ENCODE peak calls at places on chromosomes 1 and 21, in nine cellular contexts. One of them, this sample, is unnamed.

GRCh38 chr1:177137814-177138213 is 26.7 kb downstream of the ASTN1 start:
- DNase-seq in CD8-positive, alpha-beta T cell: no peak
- DNase-seq in fibroblast of lung: no peak
- DNase-seq in OCI-LY7: no peak
- DNase-seq in astrocyte: no peak
- DNase-seq in cardiac fibroblast: no peak
- DNase-seq in prostate gland: no peak
- DNase-seq in A549: no peak
- DNase-seq in sigmoid colon: no peak
- DNase-seq in this sample: no peak

GRCh38 chr1:162696286-162696862 is 64.1 kb downstream of the DDR2 start:
- DNase-seq in CD8-positive, alpha-beta T cell: no peak
- DNase-seq in fibroblast of lung: peak; percentile 90
- DNase-seq in OCI-LY7: no peak
- DNase-seq in astrocyte: peak; percentile 87
- DNase-seq in cardiac fibroblast: peak; percentile 98
- DNase-seq in prostate gland: peak; percentile 89
- DNase-seq in A549: peak; percentile 54
- DNase-seq in sigmoid colon: peak; percentile 95
- DNase-seq in this sample: peak; percentile 95

GRCh38 chr1:237411621-237412020 is 369.6 kb downstream of the RYR2 start:
- DNase-seq in CD8-positive, alpha-beta T cell: no peak
- DNase-seq in fibroblast of lung: no peak
- DNase-seq in OCI-LY7: no peak
- DNase-seq in astrocyte: no peak
- DNase-seq in cardiac fibroblast: no peak
- DNase-seq in prostate gland: no peak
- DNase-seq in A549: no peak
- DNase-seq in sigmoid colon: no peak
- DNase-seq in this sample: no peak

GRCh38 chr1:154325583-154326545 is 539 bp downstream of the ATP8B2 start:
- DNase-seq in CD8-positive, alpha-beta T cell: no peak
- DNase-seq in fibroblast of lung: peak; percentile 88
- DNase-seq in OCI-LY7: peak; percentile 33
- DNase-seq in astrocyte: peak; percentile 79
- DNase-seq in cardiac fibroblast: peak; percentile 92
- DNase-seq in prostate gland: peak; percentile 46
- DNase-seq in A549: peak; percentile 88
- DNase-seq in sigmoid colon: peak; percentile 86
- DNase-seq in this sample: peak; percentile 86

GRCh38 chr1:151661728-151662127 is 49.9 kb downstream of the SNX27 start:
- DNase-seq in CD8-positive, alpha-beta T cell: no peak
- DNase-seq in fibroblast of lung: no peak
- DNase-seq in OCI-LY7: no peak
- DNase-seq in astrocyte: no peak
- DNase-seq in cardiac fibroblast: no peak
- DNase-seq in prostate gland: no peak
- DNase-seq in A549: no peak
- DNase-seq in sigmoid colon: no peak
- DNase-seq in this sample: no peak

GRCh38 chr1:1092149-1092855 is 18.2 kb upstream of the RNF223 start:
- DNase-seq in CD8-positive, alpha-beta T cell: no peak
- DNase-seq in fibroblast of lung: no peak
- DNase-seq in OCI-LY7: no peak
- DNase-seq in astrocyte: no peak
- DNase-seq in cardiac fibroblast: no peak
- DNase-seq in prostate gland: no peak
- DNase-seq in A549: no peak
- DNase-seq in sigmoid colon: no peak
- DNase-seq in this sample: no peak

GRCh38 chr1:82464362-82464931 is 663.7 kb downstream of the ADGRL2 start:
- DNase-seq in CD8-positive, alpha-beta T cell: no peak
- DNase-seq in fibroblast of lung: peak; percentile 62
- DNase-seq in OCI-LY7: no peak
- DNase-seq in astrocyte: peak; percentile 53
- DNase-seq in cardiac fibroblast: peak; percentile 25
- DNase-seq in prostate gland: no peak
- DNase-seq in A549: no peak
- DNase-seq in sigmoid colon: no peak
- DNase-seq in this sample: peak; percentile 69

GRCh38 chr1:201896951-201897391 is 8.3 kb downstream of the SHISA4 start:
- DNase-seq in CD8-positive, alpha-beta T cell: no peak
- DNase-seq in fibroblast of lung: peak; percentile 77
- DNase-seq in OCI-LY7: no peak
- DNase-seq in astrocyte: peak; percentile 60
- DNase-seq in cardiac fibroblast: peak; percentile 22
- DNase-seq in prostate gland: no peak
- DNase-seq in A549: peak; percentile 48
- DNase-seq in sigmoid colon: peak; percentile 93
- DNase-seq in this sample: no peak

GRCh38 chr1:172005856-172006255 is 164.6 kb downstream of the DNM3 start:
- DNase-seq in CD8-positive, alpha-beta T cell: no peak
- DNase-seq in fibroblast of lung: peak; percentile 91
- DNase-seq in OCI-LY7: no peak
- DNase-seq in astrocyte: peak; percentile 91
- DNase-seq in cardiac fibroblast: peak; percentile 5
- DNase-seq in prostate gland: no peak
- DNase-seq in A549: peak; percentile 15
- DNase-seq in sigmoid colon: no peak
- DNase-seq in this sample: peak; percentile 50

GRCh38 chr1:192973988-192974387 is 85.2 kb downstream of the UCHL5 start:
- DNase-seq in CD8-positive, alpha-beta T cell: no peak
- DNase-seq in fibroblast of lung: no peak
- DNase-seq in OCI-LY7: no peak
- DNase-seq in astrocyte: no peak
- DNase-seq in cardiac fibroblast: no peak
- DNase-seq in prostate gland: no peak
- DNase-seq in A549: no peak
- DNase-seq in sigmoid colon: no peak
- DNase-seq in this sample: no peak

GRCh38 chr1:197441990-197442389 is 173.9 kb downstream of the CRB1 start:
- DNase-seq in CD8-positive, alpha-beta T cell: no peak
- DNase-seq in fibroblast of lung: peak; percentile 96
- DNase-seq in OCI-LY7: no peak
- DNase-seq in astrocyte: peak; percentile 97
- DNase-seq in cardiac fibroblast: peak; percentile 99
- DNase-seq in prostate gland: no peak
- DNase-seq in A549: peak; percentile 27
- DNase-seq in sigmoid colon: no peak
- DNase-seq in this sample: peak; percentile 55

GRCh38 chr1:164719676-164720075 is 160.7 kb downstream of the PBX1 start:
- DNase-seq in CD8-positive, alpha-beta T cell: no peak
- DNase-seq in fibroblast of lung: no peak
- DNase-seq in OCI-LY7: no peak
- DNase-seq in astrocyte: no peak
- DNase-seq in cardiac fibroblast: no peak
- DNase-seq in prostate gland: peak; percentile 62
- DNase-seq in A549: no peak
- DNase-seq in sigmoid colon: no peak
- DNase-seq in this sample: no peak

GRCh38 chr1:14598007-14598497 is 433 bp upstream of the KAZN start:
- DNase-seq in CD8-positive, alpha-beta T cell: no peak
- DNase-seq in fibroblast of lung: no peak
- DNase-seq in OCI-LY7: no peak
- DNase-seq in astrocyte: no peak
- DNase-seq in cardiac fibroblast: no peak
- DNase-seq in prostate gland: no peak
- DNase-seq in A549: no peak
- DNase-seq in sigmoid colon: no peak
- DNase-seq in this sample: no peak

GRCh38 chr1:68221971-68222355 is 10.4 kb downstream of the WLS start:
- DNase-seq in CD8-positive, alpha-beta T cell: no peak
- DNase-seq in fibroblast of lung: peak; percentile 88
- DNase-seq in OCI-LY7: no peak
- DNase-seq in astrocyte: peak; percentile 81
- DNase-seq in cardiac fibroblast: peak; percentile 69
- DNase-seq in prostate gland: no peak
- DNase-seq in A549: no peak
- DNase-seq in sigmoid colon: no peak
- DNase-seq in this sample: peak; percentile 68

GRCh38 chr1:206674236-206674635 is 10.5 kb upstream of the MAPKAPK2 start:
- DNase-seq in CD8-positive, alpha-beta T cell: no peak
- DNase-seq in fibroblast of lung: no peak
- DNase-seq in OCI-LY7: no peak
- DNase-seq in astrocyte: no peak
- DNase-seq in cardiac fibroblast: no peak
- DNase-seq in prostate gland: no peak
- DNase-seq in A549: no peak
- DNase-seq in sigmoid colon: no peak
- DNase-seq in this sample: no peak

GRCh38 chr1:51303315-51303714 is 27.0 kb downstream of the TTC39A start:
- DNase-seq in CD8-positive, alpha-beta T cell: no peak
- DNase-seq in fibroblast of lung: no peak
- DNase-seq in OCI-LY7: no peak
- DNase-seq in astrocyte: no peak
- DNase-seq in cardiac fibroblast: no peak
- DNase-seq in prostate gland: no peak
- DNase-seq in A549: no peak
- DNase-seq in sigmoid colon: peak; percentile 55
- DNase-seq in this sample: no peak
- TF ChIP-seq CTCF in CD8-positive, alpha-beta T cell: no peak
- TF ChIP-seq CTCF in fibroblast of lung: no peak
- TF ChIP-seq CTCF in OCI-LY7: no peak
- TF ChIP-seq CTCF in astrocyte: no peak
- TF ChIP-seq CTCF in cardiac fibroblast: no peak
- TF ChIP-seq CTCF in prostate gland: no peak
- TF ChIP-seq CTCF in A549: no peak
- TF ChIP-seq CTCF in sigmoid colon: no peak
- TF ChIP-seq CTCF in this sample: no peak

GRCh38 chr1:39269791-39270342 is 65.4 kb downstream of the MACF1 start:
- DNase-seq in CD8-positive, alpha-beta T cell: no peak
- DNase-seq in fibroblast of lung: no peak
- DNase-seq in OCI-LY7: peak; percentile 93
- DNase-seq in astrocyte: no peak
- DNase-seq in cardiac fibroblast: peak; percentile 63
- DNase-seq in prostate gland: no peak
- DNase-seq in A549: peak; percentile 16
- DNase-seq in sigmoid colon: peak; percentile 85
- DNase-seq in this sample: peak; percentile 84
- H3K4me3 ChIP-seq in CD8-positive, alpha-beta T cell: no peak overlapping the region
- H3K4me3 ChIP-seq in fibroblast of lung: no peak overlapping the region
- H3K4me3 ChIP-seq in OCI-LY7: peak overlapping the region; percentile 40
- H3K4me3 ChIP-seq in astrocyte: no peak overlapping the region
- H3K4me3 ChIP-seq in cardiac fibroblast: no peak overlapping the region
- H3K4me3 ChIP-seq in prostate gland: peak overlapping the region; percentile 2
- H3K4me3 ChIP-seq in A549: no peak overlapping the region
- H3K4me3 ChIP-seq in sigmoid colon: peak overlapping the region; percentile 48
- H3K4me3 ChIP-seq in this sample: peak overlapping the region; percentile 15

DNA sequence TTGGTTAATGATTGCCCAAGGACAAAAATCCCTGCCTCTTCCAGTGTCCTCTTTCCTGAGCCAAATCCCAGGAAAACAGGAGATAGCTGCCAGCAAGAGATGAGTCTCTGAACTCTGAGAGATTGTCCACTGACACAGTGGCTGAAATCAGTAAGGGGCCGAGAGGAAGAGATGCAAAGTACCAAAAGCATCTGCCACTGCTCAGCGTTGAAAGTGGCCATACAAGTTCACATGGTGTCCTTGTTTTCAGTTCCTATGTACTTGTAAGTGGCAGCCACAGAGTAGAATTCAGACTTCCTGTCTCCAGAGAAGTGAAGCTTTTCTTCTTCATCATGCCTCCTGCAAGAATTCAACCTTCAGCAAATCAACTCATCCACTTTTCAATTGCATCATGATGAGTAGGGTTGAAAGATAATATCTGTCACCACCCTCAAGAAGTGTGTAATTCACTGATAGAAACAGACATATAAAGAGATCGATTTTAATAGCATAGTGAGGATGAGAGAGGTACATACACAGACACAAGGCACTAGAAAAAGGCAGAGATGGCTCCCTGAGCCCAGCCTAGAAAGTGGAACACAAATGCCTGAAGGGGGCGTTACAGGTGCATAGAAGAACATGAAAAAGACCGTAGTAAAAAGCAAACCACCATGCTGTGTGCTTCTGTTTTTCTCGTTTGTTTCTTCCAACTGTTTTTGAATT is 185.8 kb downstream of the MRPL39 start:
- DNase-seq in CD8-positive, alpha-beta T cell: no peak
- DNase-seq in fibroblast of lung: peak; percentile 26
- DNase-seq in OCI-LY7: peak; percentile 50
- DNase-seq in astrocyte: peak; percentile 20
- DNase-seq in cardiac fibroblast: peak; percentile 48
- DNase-seq in prostate gland: no peak
- DNase-seq in A549: peak; percentile 14
- DNase-seq in sigmoid colon: no peak
- DNase-seq in this sample: peak; percentile 82
- TF ChIP-seq CTCF in CD8-positive, alpha-beta T cell: peak; percentile 60
- TF ChIP-seq CTCF in fibroblast of lung: peak; percentile 74
- TF ChIP-seq CTCF in OCI-LY7: peak; percentile 73
- TF ChIP-seq CTCF in astrocyte: peak; percentile 37
- TF ChIP-seq CTCF in cardiac fibroblast: peak; percentile 50
- TF ChIP-seq CTCF in prostate gland: peak; percentile 27
- TF ChIP-seq CTCF in A549: no peak
- TF ChIP-seq CTCF in sigmoid colon: no peak
- TF ChIP-seq CTCF in this sample: peak; percentile 81

GRCh38 chr1:200895801-200896570 is 1.3 kb downstream of the INAVA start:
- DNase-seq in CD8-positive, alpha-beta T cell: no peak
- DNase-seq in fibroblast of lung: no peak
- DNase-seq in OCI-LY7: no peak
- DNase-seq in astrocyte: no peak
- DNase-seq in cardiac fibroblast: no peak
- DNase-seq in prostate gland: no peak
- DNase-seq in A549: no peak
- DNase-seq in sigmoid colon: no peak
- DNase-seq in this sample: no peak

GRCh38 chr1:200897188-200897710 is 2.5 kb downstream of the INAVA start:
- DNase-seq in CD8-positive, alpha-beta T cell: no peak
- DNase-seq in fibroblast of lung: no peak
- DNase-seq in OCI-LY7: no peak
- DNase-seq in astrocyte: no peak
- DNase-seq in cardiac fibroblast: no peak
- DNase-seq in prostate gland: no peak
- DNase-seq in A549: no peak
- DNase-seq in sigmoid colon: no peak
- DNase-seq in this sample: no peak

GRCh38 chr1:200894712-200895447 is at the start of gene INAVA:
- DNase-seq in CD8-positive, alpha-beta T cell: no peak
- DNase-seq in fibroblast of lung: no peak
- DNase-seq in OCI-LY7: no peak
- DNase-seq in astrocyte: no peak
- DNase-seq in cardiac fibroblast: no peak
- DNase-seq in prostate gland: peak; percentile 78
- DNase-seq in A549: peak; percentile 54
- DNase-seq in sigmoid colon: no peak
- DNase-seq in this sample: no peak

GRCh38 chr1:200896571-200897187 is 2.0 kb downstream of the INAVA start:
- DNase-seq in CD8-positive, alpha-beta T cell: no peak
- DNase-seq in fibroblast of lung: peak; percentile 63
- DNase-seq in OCI-LY7: no peak
- DNase-seq in astrocyte: peak; percentile 51
- DNase-seq in cardiac fibroblast: no peak
- DNase-seq in prostate gland: peak; percentile 50
- DNase-seq in A549: peak; percentile 98
- DNase-seq in sigmoid colon: no peak
- DNase-seq in this sample: peak; percentile 28

DNA sequence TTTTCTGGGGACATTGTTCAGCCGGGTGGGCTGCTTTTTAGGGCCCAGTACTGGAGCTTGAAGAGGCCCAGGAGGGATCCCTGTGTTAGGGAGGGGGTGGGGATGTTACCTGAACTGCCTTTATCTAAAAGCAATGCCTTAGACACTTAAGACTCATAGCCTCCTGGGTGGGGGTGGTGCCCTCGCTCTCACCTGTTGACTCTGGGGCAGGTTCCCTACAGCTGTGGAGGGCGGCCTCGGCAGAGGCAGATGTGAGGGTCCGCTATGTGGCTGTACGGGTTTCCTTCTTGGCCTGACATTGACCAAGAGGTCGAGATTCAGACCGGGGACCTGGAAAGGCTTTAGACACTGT is 724 bp downstream of the INAVA start:
- DNase-seq in CD8-positive, alpha-beta T cell: no peak
- DNase-seq in fibroblast of lung: no peak
- DNase-seq in OCI-LY7: no peak
- DNase-seq in astrocyte: no peak
- DNase-seq in cardiac fibroblast: no peak
- DNase-seq in prostate gland: no peak
- DNase-seq in A549: no peak
- DNase-seq in sigmoid colon: no peak
- DNase-seq in this sample: no peak
- H3K4me3 ChIP-seq in CD8-positive, alpha-beta T cell: no peak overlapping the region
- H3K4me3 ChIP-seq in fibroblast of lung: no peak overlapping the region
- H3K4me3 ChIP-seq in OCI-LY7: no peak overlapping the region
- H3K4me3 ChIP-seq in astrocyte: no peak overlapping the region
- H3K4me3 ChIP-seq in cardiac fibroblast: no peak overlapping the region
- H3K4me3 ChIP-seq in prostate gland: peak overlapping the region; percentile 30
- H3K4me3 ChIP-seq in A549: peak overlapping the region; percentile 68
- H3K4me3 ChIP-seq in sigmoid colon: no peak overlapping the region
- H3K4me3 ChIP-seq in this sample: no peak overlapping the region

This sample was measured in choroid plexus epithelial cell.